ENCODE peak calls at places on chromosomes 1 and 21, in ten cellular contexts. O is adrenal gland, I is uterus, D is ovary, U is body of pancreas, B is H1, X is thyroid gland, S is sigmoid colon, E is HepG2, H is endothelial cell of umbilical vein. K is an unnamed sample.

GRCh38 chr1:78586572-78586971 is 33.7 kb upstream of the IFI44L start:
- DNase-seq in I (no peak), O (no peak), E (no peak), H (no peak), X (no peak), S (no peak), B (no peak), D (no peak), U (no peak), K (no peak)

GRCh38 chr1:223810586-223810985 is 35.2 kb downstream of the TP53BP2 start:
- DNase-seq in U (no peak), X (no peak), D (no peak), S (no peak), I (no peak), O (no peak), B (no peak), H (peak; percentile 17), E (no peak), K (no peak)

GRCh38 chr21:46604975-46605758 is at the start of gene S100B:
- DNase-seq in U (peak; percentile 22), H (no peak), X (no peak), D (no peak), E (no peak), S (peak; percentile 73), B (peak; percentile 63), I (no peak), O (no peak), K (no peak)

GRCh38 chr1:12501661-12502060 is 116.3 kb downstream of the DHRS3 start:
- DNase-seq in H (peak; percentile 76), U (no peak), D (no peak), X (no peak), E (no peak), O (no peak), I (no peak), S (peak; percentile 0), B (no peak), K (no peak)

GRCh38 chr1:212035835-212036605 is 472 bp downstream of the DTL start:
- DNase-seq in D (no peak), H (peak; percentile 9), E (no peak), O (no peak), X (no peak), S (no peak), I (no peak), B (no peak), U (no peak), K (no peak)

GRCh38 chr1:110060034-110060661 is 10.3 kb downstream of the ALX3 start:
- DNase-seq in U (no peak), H (peak; percentile 22), S (no peak), I (peak; percentile 26), D (peak; percentile 35), E (peak; percentile 43), O (peak; percentile 67), B (peak; percentile 94), X (peak; percentile 24), K (no peak)

GRCh38 chr1:18158731-18159130 is 51.1 kb downstream of the IGSF21 start:
- DNase-seq in U (no peak), I (no peak), O (no peak), H (no peak), D (no peak), B (no peak), E (no peak), X (no peak), S (no peak), K (no peak)

GRCh38 chr1:27423701-27424100 is 31.3 kb downstream of the GPR3 start:
- DNase-seq in H (no peak), O (peak; percentile 36), E (no peak), D (no peak), B (no peak), S (no peak), I (no peak), X (no peak), U (no peak), K (no peak)

GRCh38 chr1:157226739-157227138 is 88.5 kb upstream of the ETV3 start:
- DNase-seq in H (no peak), I (no peak), E (no peak), D (no peak), O (no peak), S (no peak), U (no peak), X (no peak), B (no peak), K (no peak)
- H3K27ac ChIP-seq in H (no peak overlapping the region), I (no peak overlapping the region), E (no peak overlapping the region), D (no peak overlapping the region), O (no peak overlapping the region), S (no peak overlapping the region), U (no peak overlapping the region), X (no peak overlapping the region), B (no peak overlapping the region), K (no peak overlapping the region)

GRCh38 chr1:97920832-97921571 is at the start of gene DPYD:
- DNase-seq in X (peak; percentile 91), B (peak; percentile 86), I (peak; percentile 80), U (peak; percentile 92), D (peak; percentile 78), H (peak; percentile 87), E (peak; percentile 60), S (peak; percentile 91), O (peak; percentile 95), K (peak; percentile 93)
- TF ChIP-seq POLR2A in X (peak; percentile 92), B (no peak), I (peak; percentile 72), U (peak; percentile 90), D (no peak), H (peak; percentile 41), E (peak; percentile 66), S (peak; percentile 35), O (peak; percentile 96), K (peak; percentile 90)

DNA sequence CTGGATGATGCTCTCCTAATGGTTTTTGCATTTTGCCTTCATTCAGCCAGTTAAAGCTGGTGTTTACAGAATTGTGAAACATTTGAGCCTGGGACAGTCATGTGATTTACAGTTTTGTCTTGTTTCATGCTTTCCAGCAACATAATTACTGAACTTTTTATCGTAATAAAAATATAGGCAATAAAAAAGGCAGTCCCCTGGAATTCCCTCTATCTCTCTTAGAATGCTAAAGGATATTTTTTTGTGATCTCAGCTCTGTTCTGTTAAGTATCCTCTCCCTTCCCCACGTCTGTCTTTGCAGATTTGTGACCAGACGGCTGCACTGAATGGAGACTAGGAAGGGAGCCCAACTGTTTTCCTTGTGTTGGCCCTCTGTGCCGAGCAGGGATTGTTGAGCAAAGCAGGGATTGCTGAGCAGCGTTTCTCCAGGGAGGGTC is 70.3 kb upstream of the RGL1 start:
- DNase-seq in B (no peak), X (peak; percentile 5), U (peak; percentile 20), H (no peak), I (peak; percentile 79), O (peak; percentile 56), D (peak; percentile 59), S (peak; percentile 79), E (no peak), K (peak; percentile 21)
- H3K27ac ChIP-seq in B (no peak overlapping the region), X (no peak overlapping the region), U (no peak overlapping the region), H (no peak overlapping the region), I (peak overlapping the region; percentile 11), O (no peak overlapping the region), D (no peak overlapping the region), S (peak overlapping the region; percentile 56), E (peak overlapping the region; percentile 36), K (no peak overlapping the region)

GRCh38 chr1:45011837-45012638 is at the start of gene UROD:
- DNase-seq in O (peak; percentile 97), S (peak; percentile 96), H (peak; percentile 97), U (peak; percentile 95), X (peak; percentile 95), D (peak; percentile 91), E (peak; percentile 94), B (peak; percentile 91), I (peak; percentile 93), K (peak; percentile 88)
- TF ChIP-seq POLR2A in O (peak; percentile 79), S (no peak), H (peak; percentile 98), U (peak; percentile 75), X (peak; percentile 60), D (peak; percentile 25), E (peak; percentile 96), B (peak; percentile 86), I (peak; percentile 22), K (peak; percentile 62)

DNA sequence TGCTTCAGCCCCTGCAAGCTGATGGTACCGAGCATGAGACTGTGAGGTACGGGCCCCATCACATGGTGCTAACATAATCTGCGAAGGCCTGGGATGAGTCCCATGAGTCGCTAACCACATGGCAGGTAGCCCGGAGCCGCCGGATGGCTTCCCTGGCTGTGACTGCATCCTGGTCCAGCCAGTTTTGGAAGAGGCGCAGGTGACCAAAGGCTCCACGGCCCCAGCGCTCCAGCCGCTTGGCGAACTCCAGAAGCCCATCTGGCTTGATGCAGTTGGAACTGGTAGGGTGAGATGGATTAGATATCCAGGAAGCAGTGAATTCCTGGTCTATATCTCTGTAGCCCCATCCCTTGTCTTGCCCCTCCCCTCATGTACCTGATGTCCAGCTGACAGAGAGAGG is 24.6 kb downstream of the LRRC41 start:
- DNase-seq in S (no peak), D (peak; percentile 31), B (no peak), X (no peak), U (no peak), O (no peak), E (no peak), I (no peak), H (no peak), K (no peak)
- H3K27ac ChIP-seq in S (no peak overlapping the region), D (no peak overlapping the region), B (no peak overlapping the region), X (peak overlapping the region; percentile 21), U (no peak overlapping the region), O (no peak overlapping the region), E (no peak overlapping the region), I (no peak overlapping the region), H (no peak overlapping the region), K (no peak overlapping the region)

DNA sequence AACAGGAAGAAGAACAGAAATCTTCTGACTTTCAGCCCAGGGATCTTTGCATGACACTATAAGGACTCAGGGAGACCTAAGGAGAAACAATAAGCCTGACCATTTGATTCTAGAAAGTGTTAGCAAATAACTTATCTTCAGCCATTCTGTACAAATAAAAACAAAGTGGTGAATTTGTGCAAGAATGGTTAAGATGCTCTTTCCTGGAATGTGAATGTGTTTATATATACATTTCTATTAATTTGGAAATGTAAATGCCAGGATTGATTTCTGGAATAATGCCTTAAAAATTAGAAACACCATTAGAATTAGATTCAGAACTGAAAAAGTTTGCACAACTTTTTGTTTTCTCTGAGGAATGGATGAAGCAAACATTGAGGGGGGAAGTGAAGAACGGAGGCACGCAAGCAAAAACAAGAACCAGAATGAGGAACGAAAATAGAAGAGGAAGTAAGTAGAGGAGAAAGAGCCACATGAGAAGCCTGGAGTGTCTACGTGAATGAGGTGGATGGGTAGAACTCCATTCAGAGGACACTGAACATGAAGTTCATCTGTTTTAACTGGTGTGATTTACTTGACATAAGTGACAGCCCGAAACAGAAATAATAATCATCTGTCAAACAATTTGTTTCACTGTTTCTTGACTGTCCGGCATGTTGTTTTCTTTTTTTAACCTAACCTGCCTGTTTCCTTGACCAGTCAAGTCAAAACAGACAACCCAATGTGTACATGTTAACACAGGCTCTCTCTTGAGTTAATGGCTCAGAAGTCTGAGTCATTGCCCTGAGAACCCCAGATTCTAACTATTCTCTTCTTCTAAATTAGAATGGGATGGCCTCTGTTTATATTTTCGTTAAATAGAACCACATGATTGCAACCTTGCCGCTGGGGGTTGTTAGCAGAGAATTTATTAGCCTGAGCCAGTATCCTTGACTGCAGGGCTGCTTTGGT is 152.1 kb downstream of the ZC3H11B start:
- DNase-seq in X (no peak), E (no peak), S (no peak), I (no peak), D (no peak), H (no peak), U (peak; percentile 14), O (no peak), B (no peak), K (no peak)
- TF ChIP-seq POLR2A in X (no peak), E (no peak), S (no peak), I (no peak), D (no peak), H (no peak), U (no peak), O (no peak), B (no peak), K (no peak)